ENCODE peak calls at places on chromosomes 12 and 14, in eight cellular contexts. One of them, this sample, is unnamed.

GRCh38 chr12:69254046-69254445 is 14.7 kb downstream of the CPSF6 start:
- DNase-seq in left lung: no peak
- DNase-seq in stimulated activated CD8-positive, alpha-beta memory T cell treated with anti-CD3 and anti-CD28 coated beads, Interleukin-7, amount 100 ng/mL, for 24 hours: no peak
- DNase-seq in mammary epithelial cell: peak
- DNase-seq in hypothalamus: no peak
- DNase-seq in stimulated activated naive CD8-positive, alpha-beta T cell treated with anti-CD3 and anti-CD28 coated beads, Interleukin-15, amount 100 ng/mL, for 72 hours: no peak
- DNase-seq in activated gamma-delta T cell: no peak
- DNase-seq in effector memory CD4-positive, alpha-beta T cell: no peak
- DNase-seq in this sample: no peak

GRCh38 chr12:31970199-31970598 is 11.0 kb downstream of the RESF1 start:
- DNase-seq in left lung: no peak
- DNase-seq in stimulated activated CD8-positive, alpha-beta memory T cell treated with anti-CD3 and anti-CD28 coated beads, Interleukin-7, amount 100 ng/mL, for 24 hours: no peak
- DNase-seq in mammary epithelial cell: peak
- DNase-seq in hypothalamus: no peak
- DNase-seq in stimulated activated naive CD8-positive, alpha-beta T cell treated with anti-CD3 and anti-CD28 coated beads, Interleukin-15, amount 100 ng/mL, for 72 hours: no peak
- DNase-seq in activated gamma-delta T cell: no peak
- DNase-seq in effector memory CD4-positive, alpha-beta T cell: no peak
- DNase-seq in this sample: no peak

GRCh38 chr14:104977681-104978647 is at the start of gene AHNAK2:
- DNase-seq in left lung: peak
- DNase-seq in stimulated activated CD8-positive, alpha-beta memory T cell treated with anti-CD3 and anti-CD28 coated beads, Interleukin-7, amount 100 ng/mL, for 24 hours: no peak
- DNase-seq in mammary epithelial cell: peak
- DNase-seq in hypothalamus: no peak
- DNase-seq in stimulated activated naive CD8-positive, alpha-beta T cell treated with anti-CD3 and anti-CD28 coated beads, Interleukin-15, amount 100 ng/mL, for 72 hours: no peak
- DNase-seq in activated gamma-delta T cell: peak
- DNase-seq in effector memory CD4-positive, alpha-beta T cell: peak
- DNase-seq in this sample: peak

GRCh38 chr12:45247589-45247988 is 31.7 kb downstream of the ANO6 start:
- DNase-seq in left lung: no peak
- DNase-seq in stimulated activated CD8-positive, alpha-beta memory T cell treated with anti-CD3 and anti-CD28 coated beads, Interleukin-7, amount 100 ng/mL, for 24 hours: no peak
- DNase-seq in mammary epithelial cell: no peak
- DNase-seq in hypothalamus: no peak
- DNase-seq in stimulated activated naive CD8-positive, alpha-beta T cell treated with anti-CD3 and anti-CD28 coated beads, Interleukin-15, amount 100 ng/mL, for 72 hours: no peak
- DNase-seq in activated gamma-delta T cell: no peak
- DNase-seq in effector memory CD4-positive, alpha-beta T cell: no peak
- DNase-seq in this sample: no peak

GRCh38 chr12:67026847-67027246 is 242.3 kb upstream of the CAND1 start:
- DNase-seq in left lung: no peak
- DNase-seq in stimulated activated CD8-positive, alpha-beta memory T cell treated with anti-CD3 and anti-CD28 coated beads, Interleukin-7, amount 100 ng/mL, for 24 hours: no peak
- DNase-seq in mammary epithelial cell: no peak
- DNase-seq in hypothalamus: no peak
- DNase-seq in stimulated activated naive CD8-positive, alpha-beta T cell treated with anti-CD3 and anti-CD28 coated beads, Interleukin-15, amount 100 ng/mL, for 72 hours: no peak
- DNase-seq in activated gamma-delta T cell: no peak
- DNase-seq in effector memory CD4-positive, alpha-beta T cell: no peak
- DNase-seq in this sample: no peak

GRCh38 chr12:117980621-117981020 is 11.8 kb upstream of the KSR2 start:
- DNase-seq in left lung: no peak
- DNase-seq in stimulated activated CD8-positive, alpha-beta memory T cell treated with anti-CD3 and anti-CD28 coated beads, Interleukin-7, amount 100 ng/mL, for 24 hours: no peak
- DNase-seq in mammary epithelial cell: no peak
- DNase-seq in hypothalamus: no peak
- DNase-seq in stimulated activated naive CD8-positive, alpha-beta T cell treated with anti-CD3 and anti-CD28 coated beads, Interleukin-15, amount 100 ng/mL, for 72 hours: no peak
- DNase-seq in activated gamma-delta T cell: no peak
- DNase-seq in effector memory CD4-positive, alpha-beta T cell: no peak
- DNase-seq in this sample: no peak

GRCh38 chr12:52010152-52010622 is 3.4 kb downstream of the TAMALIN start:
- DNase-seq in left lung: peak
- DNase-seq in stimulated activated CD8-positive, alpha-beta memory T cell treated with anti-CD3 and anti-CD28 coated beads, Interleukin-7, amount 100 ng/mL, for 24 hours: no peak
- DNase-seq in mammary epithelial cell: no peak
- DNase-seq in hypothalamus: peak
- DNase-seq in stimulated activated naive CD8-positive, alpha-beta T cell treated with anti-CD3 and anti-CD28 coated beads, Interleukin-15, amount 100 ng/mL, for 72 hours: no peak
- DNase-seq in activated gamma-delta T cell: no peak
- DNase-seq in effector memory CD4-positive, alpha-beta T cell: no peak
- DNase-seq in this sample: peak

GRCh38 chr14:103016071-103016470 is 41.3 kb downstream of the CDC42BPB start:
- DNase-seq in left lung: no peak
- DNase-seq in stimulated activated CD8-positive, alpha-beta memory T cell treated with anti-CD3 and anti-CD28 coated beads, Interleukin-7, amount 100 ng/mL, for 24 hours: no peak
- DNase-seq in mammary epithelial cell: no peak
- DNase-seq in hypothalamus: no peak
- DNase-seq in stimulated activated naive CD8-positive, alpha-beta T cell treated with anti-CD3 and anti-CD28 coated beads, Interleukin-15, amount 100 ng/mL, for 72 hours: no peak
- DNase-seq in activated gamma-delta T cell: no peak
- DNase-seq in effector memory CD4-positive, alpha-beta T cell: no peak
- DNase-seq in this sample: no peak

GRCh38 chr12:69880566-69880965 is 55.5 kb downstream of the MYRFL start:
- DNase-seq in left lung: no peak
- DNase-seq in stimulated activated CD8-positive, alpha-beta memory T cell treated with anti-CD3 and anti-CD28 coated beads, Interleukin-7, amount 100 ng/mL, for 24 hours: no peak
- DNase-seq in mammary epithelial cell: peak
- DNase-seq in hypothalamus: no peak
- DNase-seq in stimulated activated naive CD8-positive, alpha-beta T cell treated with anti-CD3 and anti-CD28 coated beads, Interleukin-15, amount 100 ng/mL, for 72 hours: no peak
- DNase-seq in activated gamma-delta T cell: no peak
- DNase-seq in effector memory CD4-positive, alpha-beta T cell: no peak
- DNase-seq in this sample: no peak

GRCh38 chr12:34361721-34362316 is 339.5 kb downstream of the ALG10 start:
- DNase-seq in left lung: no peak
- DNase-seq in stimulated activated CD8-positive, alpha-beta memory T cell treated with anti-CD3 and anti-CD28 coated beads, Interleukin-7, amount 100 ng/mL, for 24 hours: no peak
- DNase-seq in mammary epithelial cell: no peak
- DNase-seq in hypothalamus: no peak
- DNase-seq in stimulated activated naive CD8-positive, alpha-beta T cell treated with anti-CD3 and anti-CD28 coated beads, Interleukin-15, amount 100 ng/mL, for 72 hours: no peak
- DNase-seq in activated gamma-delta T cell: no peak
- DNase-seq in effector memory CD4-positive, alpha-beta T cell: no peak
- DNase-seq in this sample: no peak

GRCh38 chr14:79136437-79137430 is 966.6 kb downstream of the NRXN3 start:
- DNase-seq in left lung: no peak
- DNase-seq in stimulated activated CD8-positive, alpha-beta memory T cell treated with anti-CD3 and anti-CD28 coated beads, Interleukin-7, amount 100 ng/mL, for 24 hours: no peak
- DNase-seq in mammary epithelial cell: no peak
- DNase-seq in hypothalamus: no peak
- DNase-seq in stimulated activated naive CD8-positive, alpha-beta T cell treated with anti-CD3 and anti-CD28 coated beads, Interleukin-15, amount 100 ng/mL, for 72 hours: no peak
- DNase-seq in activated gamma-delta T cell: no peak
- DNase-seq in effector memory CD4-positive, alpha-beta T cell: no peak
- DNase-seq in this sample: no peak

GRCh38 chr14:65225299-65226159 is 123.2 kb upstream of the MAX start:
- DNase-seq in left lung: no peak
- DNase-seq in stimulated activated CD8-positive, alpha-beta memory T cell treated with anti-CD3 and anti-CD28 coated beads, Interleukin-7, amount 100 ng/mL, for 24 hours: no peak
- DNase-seq in mammary epithelial cell: no peak
- DNase-seq in hypothalamus: no peak
- DNase-seq in stimulated activated naive CD8-positive, alpha-beta T cell treated with anti-CD3 and anti-CD28 coated beads, Interleukin-15, amount 100 ng/mL, for 72 hours: no peak
- DNase-seq in activated gamma-delta T cell: no peak
- DNase-seq in effector memory CD4-positive, alpha-beta T cell: no peak
- DNase-seq in this sample: no peak

GRCh38 chr12:879641-880040 is 69.9 kb downstream of the RAD52 start:
- DNase-seq in left lung: no peak
- DNase-seq in stimulated activated CD8-positive, alpha-beta memory T cell treated with anti-CD3 and anti-CD28 coated beads, Interleukin-7, amount 100 ng/mL, for 24 hours: no peak
- DNase-seq in mammary epithelial cell: peak
- DNase-seq in hypothalamus: no peak
- DNase-seq in stimulated activated naive CD8-positive, alpha-beta T cell treated with anti-CD3 and anti-CD28 coated beads, Interleukin-15, amount 100 ng/mL, for 72 hours: no peak
- DNase-seq in activated gamma-delta T cell: no peak
- DNase-seq in effector memory CD4-positive, alpha-beta T cell: no peak
- DNase-seq in this sample: no peak

GRCh38 chr14:80584638-80585505 is 356.7 kb downstream of the CEP128 start:
- DNase-seq in left lung: no peak
- DNase-seq in stimulated activated CD8-positive, alpha-beta memory T cell treated with anti-CD3 and anti-CD28 coated beads, Interleukin-7, amount 100 ng/mL, for 24 hours: no peak
- DNase-seq in mammary epithelial cell: peak
- DNase-seq in hypothalamus: no peak
- DNase-seq in stimulated activated naive CD8-positive, alpha-beta T cell treated with anti-CD3 and anti-CD28 coated beads, Interleukin-15, amount 100 ng/mL, for 72 hours: no peak
- DNase-seq in activated gamma-delta T cell: no peak
- DNase-seq in effector memory CD4-positive, alpha-beta T cell: no peak
- DNase-seq in this sample: no peak

GRCh38 chr14:75310295-75311059 is 31.8 kb downstream of the FOS start:
- DNase-seq in left lung: peak
- DNase-seq in stimulated activated CD8-positive, alpha-beta memory T cell treated with anti-CD3 and anti-CD28 coated beads, Interleukin-7, amount 100 ng/mL, for 24 hours: no peak
- DNase-seq in mammary epithelial cell: peak
- DNase-seq in hypothalamus: peak
- DNase-seq in stimulated activated naive CD8-positive, alpha-beta T cell treated with anti-CD3 and anti-CD28 coated beads, Interleukin-15, amount 100 ng/mL, for 72 hours: no peak
- DNase-seq in activated gamma-delta T cell: no peak
- DNase-seq in effector memory CD4-positive, alpha-beta T cell: no peak
- DNase-seq in this sample: peak

GRCh38 chr12:71371132-71371531 is 68.5 kb upstream of the LGR5 start:
- DNase-seq in left lung: no peak
- DNase-seq in stimulated activated CD8-positive, alpha-beta memory T cell treated with anti-CD3 and anti-CD28 coated beads, Interleukin-7, amount 100 ng/mL, for 24 hours: no peak
- DNase-seq in mammary epithelial cell: peak
- DNase-seq in hypothalamus: no peak
- DNase-seq in stimulated activated naive CD8-positive, alpha-beta T cell treated with anti-CD3 and anti-CD28 coated beads, Interleukin-15, amount 100 ng/mL, for 72 hours: no peak
- DNase-seq in activated gamma-delta T cell: no peak
- DNase-seq in effector memory CD4-positive, alpha-beta T cell: no peak
- DNase-seq in this sample: no peak

GRCh38 chr12:30164937-30165336 is 381.2 kb upstream of the TMTC1 start:
- DNase-seq in left lung: no peak
- DNase-seq in stimulated activated CD8-positive, alpha-beta memory T cell treated with anti-CD3 and anti-CD28 coated beads, Interleukin-7, amount 100 ng/mL, for 24 hours: no peak
- DNase-seq in mammary epithelial cell: no peak
- DNase-seq in hypothalamus: no peak
- DNase-seq in stimulated activated naive CD8-positive, alpha-beta T cell treated with anti-CD3 and anti-CD28 coated beads, Interleukin-15, amount 100 ng/mL, for 72 hours: no peak
- DNase-seq in activated gamma-delta T cell: no peak
- DNase-seq in effector memory CD4-positive, alpha-beta T cell: no peak
- DNase-seq in this sample: no peak

GRCh38 chr12:108861878-108862587 is 4.7 kb upstream of the SSH1 start:
- DNase-seq in left lung: peak
- DNase-seq in stimulated activated CD8-positive, alpha-beta memory T cell treated with anti-CD3 and anti-CD28 coated beads, Interleukin-7, amount 100 ng/mL, for 24 hours: no peak
- DNase-seq in mammary epithelial cell: no peak
- DNase-seq in hypothalamus: no peak
- DNase-seq in stimulated activated naive CD8-positive, alpha-beta T cell treated with anti-CD3 and anti-CD28 coated beads, Interleukin-15, amount 100 ng/mL, for 72 hours: no peak
- DNase-seq in activated gamma-delta T cell: no peak
- DNase-seq in effector memory CD4-positive, alpha-beta T cell: no peak
- DNase-seq in this sample: no peak

GRCh38 chr14:45716506-45716905 is 463.5 kb upstream of the MIS18BP1 start:
- DNase-seq in left lung: no peak
- DNase-seq in stimulated activated CD8-positive, alpha-beta memory T cell treated with anti-CD3 and anti-CD28 coated beads, Interleukin-7, amount 100 ng/mL, for 24 hours: no peak
- DNase-seq in mammary epithelial cell: no peak
- DNase-seq in hypothalamus: no peak
- DNase-seq in stimulated activated naive CD8-positive, alpha-beta T cell treated with anti-CD3 and anti-CD28 coated beads, Interleukin-15, amount 100 ng/mL, for 72 hours: no peak
- DNase-seq in activated gamma-delta T cell: no peak
- DNase-seq in effector memory CD4-positive, alpha-beta T cell: no peak
- DNase-seq in this sample: no peak

GRCh38 chr12:92552412-92553108 is 150.2 kb upstream of the PLEKHG7 start:
- DNase-seq in left lung: no peak
- DNase-seq in stimulated activated CD8-positive, alpha-beta memory T cell treated with anti-CD3 and anti-CD28 coated beads, Interleukin-7, amount 100 ng/mL, for 24 hours: no peak
- DNase-seq in mammary epithelial cell: peak
- DNase-seq in hypothalamus: no peak
- DNase-seq in stimulated activated naive CD8-positive, alpha-beta T cell treated with anti-CD3 and anti-CD28 coated beads, Interleukin-15, amount 100 ng/mL, for 72 hours: no peak
- DNase-seq in activated gamma-delta T cell: no peak
- DNase-seq in effector memory CD4-positive, alpha-beta T cell: no peak
- DNase-seq in this sample: no peak

This sample was measured in sigmoid colon.